ENCODE peak calls at places on chromosomes 6 and 20, in four cellular contexts. One of them, this sample, is unnamed.

GRCh38 chr6:94510877-94511276 is 1066.5 kb upstream of the MANEA start:
- DNase-seq in neural progenitor cell: no peak
- DNase-seq in CD8-positive, alpha-beta T cell: no peak
- DNase-seq in uterus: no peak
- DNase-seq in this sample: no peak

GRCh38 chr6:117906905-117907599 is at the start of gene SLC35F1:
- DNase-seq in uterus: no peak
- DNase-seq in neural progenitor cell: peak; percentile 89
- DNase-seq in CD8-positive, alpha-beta T cell: peak; percentile 5
- DNase-seq in this sample: peak; percentile 61

GRCh38 chr6:113909224-113909856 is 52.2 kb downstream of the MARCKS start:
- DNase-seq in CD8-positive, alpha-beta T cell: peak; percentile 20
- DNase-seq in uterus: no peak
- DNase-seq in neural progenitor cell: peak; percentile 80
- DNase-seq in this sample: no peak

GRCh38 chr6:53615633-53616449 is 49.7 kb downstream of the KLHL31 start:
- DNase-seq in uterus: no peak
- DNase-seq in neural progenitor cell: no peak
- DNase-seq in CD8-positive, alpha-beta T cell: no peak
- DNase-seq in this sample: no peak

GRCh38 chr6:18186033-18186432 is 30.8 kb downstream of the KDM1B start:
- DNase-seq in CD8-positive, alpha-beta T cell: no peak
- DNase-seq in uterus: no peak
- DNase-seq in neural progenitor cell: peak; percentile 28
- DNase-seq in this sample: no peak

GRCh38 chr6:117847912-117848311 is 59.2 kb upstream of the SLC35F1 start:
- DNase-seq in neural progenitor cell: no peak
- DNase-seq in CD8-positive, alpha-beta T cell: no peak
- DNase-seq in uterus: no peak
- DNase-seq in this sample: no peak

GRCh38 chr6:80607814-80608391 is 501.4 kb downstream of the BCKDHB start:
- DNase-seq in CD8-positive, alpha-beta T cell: no peak
- DNase-seq in uterus: no peak
- DNase-seq in neural progenitor cell: peak; percentile 4
- DNase-seq in this sample: no peak

GRCh38 chr6:43471399-43471798 is 6.0 kb upstream of the TJAP1 start:
- DNase-seq in uterus: no peak
- DNase-seq in neural progenitor cell: no peak
- DNase-seq in CD8-positive, alpha-beta T cell: no peak
- DNase-seq in this sample: no peak

GRCh38 chr6:17418281-17419188 is 25.1 kb downstream of the CAP2 start:
- DNase-seq in CD8-positive, alpha-beta T cell: no peak
- DNase-seq in neural progenitor cell: peak; percentile 12
- DNase-seq in uterus: peak; percentile 25
- DNase-seq in this sample: no peak

GRCh38 chr6:160992323-160993314 is 1.1 kb downstream of the MAP3K4 start:
- DNase-seq in neural progenitor cell: peak; percentile 78
- DNase-seq in CD8-positive, alpha-beta T cell: peak; percentile 28
- DNase-seq in uterus: peak; percentile 66
- DNase-seq in this sample: peak; percentile 12

GRCh38 chr6:106533079-106533478 is 96.2 kb downstream of the RTN4IP1 start:
- DNase-seq in neural progenitor cell: no peak
- DNase-seq in CD8-positive, alpha-beta T cell: no peak
- DNase-seq in uterus: no peak
- DNase-seq in this sample: no peak

GRCh38 chr20:9422335-9422734 is 92.1 kb upstream of the LAMP5 start:
- DNase-seq in uterus: no peak
- DNase-seq in CD8-positive, alpha-beta T cell: no peak
- DNase-seq in neural progenitor cell: no peak
- DNase-seq in this sample: no peak

GRCh38 chr20:23049201-23049932 is at the start of gene THBD:
- DNase-seq in CD8-positive, alpha-beta T cell: no peak
- DNase-seq in neural progenitor cell: peak; percentile 64
- DNase-seq in uterus: peak; percentile 76
- DNase-seq in this sample: no peak

GRCh38 chr6:4253604-4254211 is 118.3 kb upstream of the ECI2 start:
- DNase-seq in uterus: peak; percentile 21
- DNase-seq in neural progenitor cell: no peak
- DNase-seq in CD8-positive, alpha-beta T cell: no peak
- DNase-seq in this sample: no peak

GRCh38 chr20:21033817-21034216 is 72.3 kb downstream of the LINC00237 start:
- DNase-seq in CD8-positive, alpha-beta T cell: no peak
- DNase-seq in neural progenitor cell: no peak
- DNase-seq in uterus: no peak
- DNase-seq in this sample: no peak

GRCh38 chr6:120395784-120396183 is 938.5 kb downstream of the TBC1D32 start:
- DNase-seq in neural progenitor cell: no peak
- DNase-seq in uterus: no peak
- DNase-seq in CD8-positive, alpha-beta T cell: no peak
- DNase-seq in this sample: no peak

GRCh38 chr6:156925718-156926607 is 148.8 kb downstream of the ARID1B start:
- DNase-seq in neural progenitor cell: no peak
- DNase-seq in uterus: no peak
- DNase-seq in CD8-positive, alpha-beta T cell: no peak
- DNase-seq in this sample: no peak

GRCh38 chr6:125839471-125839870 is 48.7 kb downstream of the NCOA7 start:
- DNase-seq in neural progenitor cell: no peak
- DNase-seq in uterus: no peak
- DNase-seq in CD8-positive, alpha-beta T cell: no peak
- DNase-seq in this sample: no peak

GRCh38 chr20:63321148-63321831 is 28.3 kb downstream of the COL20A1 start:
- DNase-seq in CD8-positive, alpha-beta T cell: no peak
- DNase-seq in neural progenitor cell: no peak
- DNase-seq in uterus: no peak
- DNase-seq in this sample: no peak

GRCh38 chr6:43226192-43226851 is 3.0 kb downstream of the DNPH1 start:
- DNase-seq in neural progenitor cell: no peak
- DNase-seq in CD8-positive, alpha-beta T cell: no peak
- DNase-seq in uterus: no peak
- DNase-seq in this sample: no peak

GRCh38 chr6:22954749-22955385 is 385.5 kb downstream of the HDGFL1 start:
- DNase-seq in neural progenitor cell: no peak
- DNase-seq in uterus: no peak
- DNase-seq in CD8-positive, alpha-beta T cell: no peak
- DNase-seq in this sample: no peak

GRCh38 chr20:13220857-13221297 is at the start of gene ISM1:
- DNase-seq in neural progenitor cell: peak; percentile 60
- DNase-seq in uterus: no peak
- DNase-seq in CD8-positive, alpha-beta T cell: peak; percentile 29
- DNase-seq in this sample: peak; percentile 32

GRCh38 chr20:34579191-34579661 is 20.7 kb downstream of the MAP1LC3A start:
- DNase-seq in uterus: peak; percentile 74
- DNase-seq in neural progenitor cell: no peak
- DNase-seq in CD8-positive, alpha-beta T cell: no peak
- DNase-seq in this sample: peak; percentile 73

GRCh38 chr20:21507275-21508229 is 6.3 kb downstream of the NKX2-2 start:
- DNase-seq in neural progenitor cell: peak; percentile 36
- DNase-seq in CD8-positive, alpha-beta T cell: no peak
- DNase-seq in uterus: no peak
- DNase-seq in this sample: no peak

GRCh38 chr20:62025394-62025793 is 40.3 kb downstream of the TAF4 start:
- DNase-seq in CD8-positive, alpha-beta T cell: no peak
- DNase-seq in uterus: no peak
- DNase-seq in neural progenitor cell: no peak
- DNase-seq in this sample: no peak

GRCh38 chr6:163865380-163865779 is 450.9 kb downstream of the QKI start:
- DNase-seq in neural progenitor cell: no peak
- DNase-seq in CD8-positive, alpha-beta T cell: no peak
- DNase-seq in uterus: no peak
- DNase-seq in this sample: no peak

GRCh38 chr6:16409531-16410441 is 171.4 kb downstream of the GMPR start:
- DNase-seq in uterus: peak; percentile 70
- DNase-seq in neural progenitor cell: peak; percentile 77
- DNase-seq in CD8-positive, alpha-beta T cell: peak; percentile 60
- DNase-seq in this sample: peak; percentile 17

GRCh38 chr20:9071976-9072726 is 3.3 kb downstream of the PLCB4 start:
- DNase-seq in uterus: no peak
- DNase-seq in neural progenitor cell: no peak
- DNase-seq in CD8-positive, alpha-beta T cell: no peak
- DNase-seq in this sample: no peak

GRCh38 chr20:44247676-44248419 is 740 bp downstream of the GDAP1L1 start:
- DNase-seq in uterus: no peak
- DNase-seq in neural progenitor cell: peak; percentile 94
- DNase-seq in CD8-positive, alpha-beta T cell: peak; percentile 32
- DNase-seq in this sample: peak; percentile 3

GRCh38 chr6:117483004-117483644 is 650 bp downstream of the DCBLD1 start:
- DNase-seq in CD8-positive, alpha-beta T cell: no peak
- DNase-seq in neural progenitor cell: peak; percentile 86
- DNase-seq in uterus: peak; percentile 26
- DNase-seq in this sample: no peak

GRCh38 chr6:37314803-37315515 is 38.8 kb upstream of the RNF8 start:
- DNase-seq in uterus: no peak
- DNase-seq in neural progenitor cell: peak; percentile 59
- DNase-seq in CD8-positive, alpha-beta T cell: peak; percentile 17
- DNase-seq in this sample: no peak

GRCh38 chr6:130843575-130844320 is 16.5 kb downstream of the SMLR1 start:
- DNase-seq in neural progenitor cell: peak; percentile 50
- DNase-seq in CD8-positive, alpha-beta T cell: peak; percentile 7
- DNase-seq in uterus: no peak
- DNase-seq in this sample: no peak

GRCh38 chr6:70901324-70901723 is 55.5 kb downstream of the B3GAT2 start:
- DNase-seq in neural progenitor cell: no peak
- DNase-seq in uterus: no peak
- DNase-seq in CD8-positive, alpha-beta T cell: no peak
- DNase-seq in this sample: no peak

GRCh38 chr6:133983099-133983939 is 30.3 kb downstream of the TBPL1 start:
- DNase-seq in neural progenitor cell: peak; percentile 30
- DNase-seq in uterus: no peak
- DNase-seq in CD8-positive, alpha-beta T cell: peak; percentile 55
- DNase-seq in this sample: no peak

GRCh38 chr6:83824388-83824801 is 28.8 kb upstream of the RIPPLY2 start:
- DNase-seq in CD8-positive, alpha-beta T cell: no peak
- DNase-seq in uterus: no peak
- DNase-seq in neural progenitor cell: no peak
- DNase-seq in this sample: no peak

GRCh38 chr20:62368629-62369507 is 1.8 kb upstream of the LAMA5 start:
- DNase-seq in neural progenitor cell: peak; percentile 95
- DNase-seq in uterus: peak; percentile 71
- DNase-seq in CD8-positive, alpha-beta T cell: no peak
- DNase-seq in this sample: no peak

GRCh38 chr20:45792513-45793118 is 862 bp downstream of the DNTTIP1 start:
- DNase-seq in uterus: no peak
- DNase-seq in neural progenitor cell: no peak
- DNase-seq in CD8-positive, alpha-beta T cell: peak; percentile 8
- DNase-seq in this sample: no peak

GRCh38 chr6:35892482-35892881 is 28.4 kb downstream of the SRPK1 start:
- DNase-seq in uterus: no peak
- DNase-seq in neural progenitor cell: no peak
- DNase-seq in CD8-positive, alpha-beta T cell: no peak
- DNase-seq in this sample: no peak
- H3K27ac ChIP-seq in uterus: no peak overlapping the region
- H3K27ac ChIP-seq in neural progenitor cell: no peak overlapping the region
- H3K27ac ChIP-seq in CD8-positive, alpha-beta T cell: no peak overlapping the region
- H3K27ac ChIP-seq in this sample: no peak overlapping the region

GRCh38 chr6:7165736-7166296 is 58.1 kb downstream of the RREB1 start:
- DNase-seq in neural progenitor cell: peak; percentile 50
- DNase-seq in uterus: no peak
- DNase-seq in CD8-positive, alpha-beta T cell: no peak
- DNase-seq in this sample: no peak

GRCh38 chr6:7165002-7165735 is 57.4 kb downstream of the RREB1 start:
- DNase-seq in CD8-positive, alpha-beta T cell: no peak
- DNase-seq in neural progenitor cell: no peak
- DNase-seq in uterus: no peak
- DNase-seq in this sample: no peak

GRCh38 chr6:7169296-7169721 is 61.5 kb downstream of the RREB1 start:
- DNase-seq in uterus: peak; percentile 54
- DNase-seq in neural progenitor cell: no peak
- DNase-seq in CD8-positive, alpha-beta T cell: no peak
- DNase-seq in this sample: no peak

GRCh38 chr6:7164536-7165001 is 56.8 kb downstream of the RREB1 start:
- DNase-seq in CD8-positive, alpha-beta T cell: no peak
- DNase-seq in neural progenitor cell: no peak
- DNase-seq in uterus: no peak
- DNase-seq in this sample: no peak

GRCh38 chr6:7166410-7167293 is 58.9 kb downstream of the RREB1 start:
- DNase-seq in CD8-positive, alpha-beta T cell: no peak
- DNase-seq in uterus: no peak
- DNase-seq in neural progenitor cell: no peak
- DNase-seq in this sample: no peak
- H3K27ac ChIP-seq in CD8-positive, alpha-beta T cell: no peak overlapping the region
- H3K27ac ChIP-seq in uterus: no peak overlapping the region
- H3K27ac ChIP-seq in neural progenitor cell: no peak overlapping the region
- H3K27ac ChIP-seq in this sample: no peak overlapping the region

DNA sequence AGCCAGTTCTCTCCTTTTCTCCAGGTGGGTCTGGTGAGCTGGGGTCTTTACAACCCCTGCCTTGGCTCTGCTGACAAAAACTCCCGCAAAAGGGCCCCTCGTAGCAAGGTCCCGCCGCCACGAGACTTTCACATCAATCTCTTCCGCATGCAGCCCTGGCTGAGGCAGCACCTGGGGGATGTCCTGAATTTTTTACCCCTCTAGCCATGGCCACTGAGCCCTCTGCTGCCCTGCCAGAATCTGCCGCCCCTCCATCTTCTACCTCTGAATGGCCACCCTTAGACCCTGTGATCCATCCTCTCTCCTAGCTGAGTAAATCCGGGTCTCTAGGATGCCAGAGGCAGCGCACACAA is 765 bp upstream of the CFB start:
- DNase-seq in CD8-positive, alpha-beta T cell: no peak
- DNase-seq in neural progenitor cell: no peak
- DNase-seq in uterus: no peak
- DNase-seq in this sample: no peak
- H3K27ac ChIP-seq in CD8-positive, alpha-beta T cell: no peak overlapping the region
- H3K27ac ChIP-seq in neural progenitor cell: no peak overlapping the region
- H3K27ac ChIP-seq in uterus: peak overlapping the region; percentile 84
- H3K27ac ChIP-seq in this sample: peak overlapping the region; percentile 14

GRCh38 chr6:110337481-110337880 is 20.7 kb downstream of the METTL24 start:
- DNase-seq in CD8-positive, alpha-beta T cell: no peak
- DNase-seq in neural progenitor cell: no peak
- DNase-seq in uterus: no peak
- DNase-seq in this sample: no peak
- H3K27ac ChIP-seq in CD8-positive, alpha-beta T cell: no peak overlapping the region
- H3K27ac ChIP-seq in neural progenitor cell: no peak overlapping the region
- H3K27ac ChIP-seq in uterus: no peak overlapping the region
- H3K27ac ChIP-seq in this sample: no peak overlapping the region

GRCh38 chr20:47957135-47957534 is 171.9 kb upstream of the SULF2 start:
- DNase-seq in CD8-positive, alpha-beta T cell: no peak
- DNase-seq in uterus: no peak
- DNase-seq in neural progenitor cell: no peak
- DNase-seq in this sample: no peak
- H3K27ac ChIP-seq in CD8-positive, alpha-beta T cell: no peak overlapping the region
- H3K27ac ChIP-seq in uterus: peak overlapping the region; percentile 80
- H3K27ac ChIP-seq in neural progenitor cell: no peak overlapping the region
- H3K27ac ChIP-seq in this sample: no peak overlapping the region

This sample was measured in caudate nucleus.